ENCODE peak calls at places on chromosome 5, in nine cellular contexts. S is skeletal muscle cell; K is CD4-positive, CD25-positive, alpha-beta regulatory T cell; E is substantia nigra; U is A673; J is NCI-H1417; R is fibroblast of mammary gland; C is GM03348; H is effector CD4-positive, alpha-beta T cell. W is an unnamed sample.

GRCh38 chr5:125085797-125086505 is 339.5 kb upstream of the ZNF608 start:
- DNase-seq in S (no peak), J (no peak), U (no peak), K (no peak), H (no peak), E (no peak), C (no peak), R (peak), W (no peak)

GRCh38 chr5:135565691-135566421 is 12.9 kb downstream of the CXCL14 start:
- DNase-seq in S (no peak), R (peak), H (peak), K (peak), U (peak), J (peak), E (peak), C (peak), W (peak)

GRCh38 chr5:119031905-119032304 is 39.0 kb upstream of the DMXL1 start:
- DNase-seq in E (no peak), J (no peak), K (peak), S (no peak), C (no peak), U (peak), H (no peak), R (peak), W (peak)

GRCh38 chr5:43042626-43043399 is 2.7 kb upstream of the ANXA2R start:
- DNase-seq in H (peak), U (peak), R (peak), E (peak), C (peak), K (peak), S (no peak), J (peak), W (peak)

GRCh38 chr5:168342985-168343384 is 51.5 kb downstream of the WWC1 start:
- DNase-seq in U (no peak), C (no peak), R (no peak), S (no peak), J (no peak), H (no peak), K (no peak), E (no peak), W (no peak)

GRCh38 chr5:126745259-126745992 is 31.5 kb upstream of the LMNB1 start:
- DNase-seq in S (no peak), R (no peak), C (no peak), U (no peak), J (no peak), K (no peak), E (no peak), H (no peak), W (no peak)

GRCh38 chr5:8831854-8832253 is 714.0 kb downstream of the SEMA5A start:
- DNase-seq in K (no peak), H (no peak), U (no peak), E (no peak), R (peak), J (no peak), C (no peak), S (no peak), W (no peak)

GRCh38 chr5:61280205-61280604 is 51.9 kb upstream of the ZSWIM6 start:
- DNase-seq in H (no peak), J (peak), R (peak), S (peak), C (peak), E (no peak), U (peak), K (no peak), W (peak)

GRCh38 chr5:36662291-36662851 is 56.0 kb downstream of the SLC1A3 start:
- DNase-seq in R (no peak), E (peak), K (no peak), C (peak), J (no peak), S (no peak), H (no peak), U (no peak), W (no peak)

GRCh38 chr5:159504857-159505304 is 174.6 kb upstream of the IL12B start:
- DNase-seq in J (no peak), C (peak), R (peak), K (no peak), S (peak), E (peak), U (no peak), H (no peak), W (peak)

GRCh38 chr5:171632618-171633017 is 153.0 kb upstream of the SMIM23 start:
- DNase-seq in H (no peak), C (no peak), K (no peak), U (no peak), S (no peak), R (no peak), E (no peak), J (no peak), W (no peak)

GRCh38 chr5:165502893-165503696 is 1997.7 kb downstream of the MAT2B start:
- DNase-seq in U (no peak), C (no peak), S (no peak), H (no peak), E (no peak), K (no peak), R (no peak), J (no peak), W (no peak)

GRCh38 chr5:123181394-123181801 is 92.4 kb downstream of the PRDM6 start:
- DNase-seq in H (no peak), S (no peak), C (no peak), E (no peak), R (no peak), U (peak), K (no peak), J (peak), W (no peak)

GRCh38 chr5:60492958-60493357 is 207.0 kb downstream of the DEPDC1B start:
- DNase-seq in U (no peak), R (peak), C (no peak), K (no peak), E (no peak), H (no peak), J (no peak), S (no peak), W (peak)

GRCh38 chr5:142421158-142421617 is 96.4 kb upstream of the SPRY4 start:
- DNase-seq in E (no peak), J (no peak), H (no peak), R (no peak), S (no peak), K (no peak), U (peak), C (no peak), W (no peak)